ENCODE peak calls at places on chromosomes 5 and 9, in seven cellular contexts. R is stomach, N is suprapubic skin, E is MM.1S, O is upper lobe of right lung, G is IMR-90, M is AG04450. X is an unnamed sample.

GRCh38 chr5:16489322-16489791 is 23.8 kb upstream of the ZNF622 start:
- DNase-seq in R (no peak), N (no peak), E (peak), O (no peak), G (peak), M (peak), X (peak)

GRCh38 chr5:142143878-142144277 is 35.3 kb downstream of the NDFIP1 start:
- DNase-seq in R (no peak), N (no peak), E (peak), O (no peak), G (peak), M (peak), X (peak)

GRCh38 chr5:134507495-134507894 is 18.0 kb upstream of the JADE2 start:
- DNase-seq in R (no peak), N (no peak), E (no peak), O (no peak), G (no peak), M (no peak), X (no peak)

GRCh38 chr5:94901071-94901979 is 282.9 kb downstream of the SLF1 start:
- DNase-seq in R (no peak), N (no peak), E (no peak), O (no peak), G (peak), M (no peak), X (no peak)

GRCh38 chr5:180808461-180809000 is 5.9 kb upstream of the MGAT1 start:
- DNase-seq in R (no peak), N (peak), E (no peak), O (peak), G (no peak), M (no peak), X (no peak)

GRCh38 chr5:97192580-97193421 is 9.8 kb upstream of the RIOK2 start:
- DNase-seq in R (no peak), N (no peak), E (peak), O (no peak), G (no peak), M (no peak), X (peak)

GRCh38 chr5:99169309-99169708 is 240.5 kb upstream of the CHD1 start:
- DNase-seq in R (no peak), N (no peak), E (no peak), O (no peak), G (no peak), M (no peak), X (no peak)

GRCh38 chr9:124339603-124340146 is 75.6 kb downstream of the PSMB7 start:
- DNase-seq in R (no peak), N (no peak), E (no peak), O (no peak), G (no peak), M (no peak), X (no peak)

GRCh38 chr5:57834829-57835554 is 352.4 kb upstream of the ACTBL2 start:
- DNase-seq in R (no peak), N (no peak), E (no peak), O (no peak), G (peak), M (no peak), X (no peak)

GRCh38 chr5:35136386-35136785 is 88.6 kb upstream of the AGXT2 start:
- DNase-seq in R (no peak), N (no peak), E (no peak), O (no peak), G (peak), M (peak), X (peak)

GRCh38 chr5:67815455-67816391 is 399.8 kb upstream of the PIK3R1 start:
- DNase-seq in R (no peak), N (no peak), E (no peak), O (no peak), G (no peak), M (no peak), X (no peak)

GRCh38 chr5:139524446-139524845 is 36.7 kb upstream of the UBE2D2 start:
- DNase-seq in R (no peak), N (no peak), E (no peak), O (no peak), G (no peak), M (no peak), X (no peak)

GRCh38 chr9:98962861-98963260 is 19.2 kb downstream of the COL15A1 start:
- DNase-seq in R (no peak), N (no peak), E (no peak), O (no peak), G (peak), M (no peak), X (no peak)

GRCh38 chr5:76715484-76715733 is 517 bp upstream of the F2R start:
- DNase-seq in R (no peak), N (no peak), E (peak), O (no peak), G (no peak), M (no peak), X (no peak)
- H3K4me3 ChIP-seq in R (peak), N (peak), E (peak), O (peak), G (peak), M (peak), X (peak)

GRCh38 chr9:127778280-127779135 is at the start of gene SH2D3C:
- DNase-seq in R (no peak), N (no peak), E (peak), O (peak), G (no peak), M (no peak), X (no peak)
- H3K4me3 ChIP-seq in R (peak), N (peak), E (peak), O (peak), G (no peak), M (no peak), X (peak)

GRCh38 chr9:109305801-109306200 is 15.1 kb downstream of the EPB41L4B start:
- DNase-seq in R (no peak), N (no peak), E (no peak), O (no peak), G (no peak), M (no peak), X (no peak)

GRCh38 chr9:109302606-109303005 is 18.3 kb downstream of the EPB41L4B start:
- DNase-seq in R (no peak), N (no peak), E (no peak), O (no peak), G (no peak), M (no peak), X (no peak)

GRCh38 chr9:109307380-109308240 is 13.2 kb downstream of the EPB41L4B start:
- DNase-seq in R (peak), N (no peak), E (no peak), O (no peak), G (no peak), M (no peak), X (no peak)

GRCh38 chr9:109303900-109304299 is 17.0 kb downstream of the EPB41L4B start:
- DNase-seq in R (no peak), N (no peak), E (no peak), O (no peak), G (no peak), M (no peak), X (no peak)

DNA sequence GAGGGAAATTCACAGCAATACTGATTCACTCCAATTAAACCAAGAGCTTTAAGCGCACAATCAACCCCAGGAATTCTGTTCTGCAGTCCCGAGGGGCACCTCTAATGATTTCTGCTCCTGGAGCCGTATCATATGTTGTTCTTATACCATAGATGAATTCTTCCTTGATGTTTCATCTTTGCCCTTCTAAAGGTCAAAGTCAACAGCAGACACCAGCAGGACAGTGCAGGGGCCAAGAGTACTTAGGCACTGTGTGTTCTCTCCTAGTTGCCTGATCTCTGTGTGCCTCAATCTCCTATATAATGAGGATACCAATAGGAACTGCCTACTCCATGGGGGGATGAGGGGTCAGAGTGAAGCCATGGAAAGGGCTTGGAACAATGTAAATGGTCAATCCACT is 16.5 kb downstream of the EPB41L4B start:
- DNase-seq in R (no peak), N (no peak), E (no peak), O (no peak), G (no peak), M (no peak), X (no peak)
- H3K4me3 ChIP-seq in R (no peak), N (no peak), E (no peak), O (no peak), G (no peak), M (no peak), X (no peak)

GRCh38 chr5:151662805-151663204 is 23.9 kb downstream of the SPARC start:
- DNase-seq in R (no peak), N (no peak), E (no peak), O (no peak), G (no peak), M (no peak), X (no peak)
- H3K4me3 ChIP-seq in R (no peak), N (no peak), E (no peak), O (no peak), G (no peak), M (no peak), X (no peak)

GRCh38 chr9:7912037-7912535 is 112.5 kb upstream of the DMAC1 start:
- DNase-seq in R (no peak), N (no peak), E (no peak), O (no peak), G (no peak), M (no peak), X (no peak)
- H3K4me3 ChIP-seq in R (no peak), N (no peak), E (no peak), O (no peak), G (no peak), M (no peak), X (no peak)

GRCh38 chr5:32108167-32108566 is 66.0 kb downstream of the GOLPH3 start:
- DNase-seq in R (no peak), N (no peak), E (no peak), O (no peak), G (no peak), M (no peak), X (no peak)

GRCh38 chr5:32103521-32103920 is 70.6 kb downstream of the GOLPH3 start:
- DNase-seq in R (no peak), N (no peak), E (no peak), O (no peak), G (no peak), M (no peak), X (no peak)

GRCh38 chr5:32107291-32107690 is 66.8 kb downstream of the GOLPH3 start:
- DNase-seq in R (no peak), N (no peak), E (no peak), O (no peak), G (no peak), M (no peak), X (no peak)

GRCh38 chr5:32110081-32110696 is 63.9 kb downstream of the GOLPH3 start:
- DNase-seq in R (no peak), N (no peak), E (no peak), O (no peak), G (no peak), M (no peak), X (no peak)

DNA sequence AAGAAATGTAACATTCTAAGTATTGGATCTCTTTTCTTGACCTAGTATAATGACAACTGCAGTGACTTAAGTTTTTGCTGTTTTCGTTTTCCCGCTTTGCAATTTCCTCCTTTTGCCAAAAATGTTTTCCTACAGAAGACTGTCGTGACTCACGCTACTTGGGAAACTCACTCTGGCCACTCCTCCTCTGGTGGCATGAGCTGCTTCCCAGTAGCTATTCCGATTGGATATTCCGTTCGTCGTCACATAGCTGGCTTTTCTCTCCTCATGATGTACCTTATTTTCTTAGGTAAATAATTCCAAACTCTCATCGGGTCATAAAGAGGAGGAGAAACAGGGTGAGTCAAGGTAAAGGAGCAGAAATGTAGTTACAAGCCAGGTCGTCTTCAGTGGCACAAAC is 64.9 kb downstream of the GOLPH3 start:
- DNase-seq in R (no peak), N (no peak), E (no peak), O (no peak), G (peak), M (no peak), X (no peak)
- H3K4me3 ChIP-seq in R (no peak), N (no peak), E (no peak), O (no peak), G (no peak), M (no peak), X (no peak)

DNA sequence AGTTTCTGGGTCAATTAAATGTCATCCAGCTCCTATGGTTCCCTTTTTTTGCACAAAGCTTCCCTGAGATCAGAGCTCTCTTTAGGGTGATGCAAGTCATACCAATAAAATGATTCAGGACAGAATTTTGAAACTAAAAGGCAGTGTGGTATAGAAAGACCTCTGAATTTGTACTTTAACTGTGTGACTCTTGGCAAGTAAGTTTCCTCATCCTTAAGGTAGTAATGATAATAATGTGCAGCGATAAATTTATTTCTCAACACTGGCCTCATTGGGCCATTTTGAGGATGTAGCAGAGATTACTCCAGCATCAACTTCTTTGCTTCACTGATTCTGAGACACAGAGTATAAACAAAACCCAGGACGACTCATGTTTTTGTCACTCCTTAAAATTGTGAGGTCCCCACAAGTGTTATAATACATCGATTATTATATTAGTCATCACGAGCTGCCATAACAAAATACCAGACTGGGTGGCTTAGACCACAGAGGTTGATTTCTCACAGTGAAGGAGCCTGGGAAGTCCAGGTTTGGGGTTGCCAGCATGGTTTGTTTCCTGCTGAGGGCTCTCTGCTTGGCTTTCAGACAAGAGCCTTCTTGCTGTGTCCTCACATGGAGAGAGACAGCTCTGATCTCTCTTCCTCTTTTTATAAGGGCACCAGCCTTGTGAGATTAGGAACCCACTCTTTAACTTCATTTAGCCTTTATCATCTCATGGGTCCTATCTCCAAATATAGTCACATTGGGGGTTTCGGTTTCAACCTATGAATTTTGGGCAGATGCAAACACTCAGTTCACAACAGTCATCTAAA is 293.0 kb downstream of the ZNF608 start:
- DNase-seq in R (no peak), N (no peak), E (peak), O (no peak), G (peak), M (peak), X (no peak)
- H3K4me3 ChIP-seq in R (no peak), N (no peak), E (no peak), O (no peak), G (no peak), M (no peak), X (no peak)

DNA sequence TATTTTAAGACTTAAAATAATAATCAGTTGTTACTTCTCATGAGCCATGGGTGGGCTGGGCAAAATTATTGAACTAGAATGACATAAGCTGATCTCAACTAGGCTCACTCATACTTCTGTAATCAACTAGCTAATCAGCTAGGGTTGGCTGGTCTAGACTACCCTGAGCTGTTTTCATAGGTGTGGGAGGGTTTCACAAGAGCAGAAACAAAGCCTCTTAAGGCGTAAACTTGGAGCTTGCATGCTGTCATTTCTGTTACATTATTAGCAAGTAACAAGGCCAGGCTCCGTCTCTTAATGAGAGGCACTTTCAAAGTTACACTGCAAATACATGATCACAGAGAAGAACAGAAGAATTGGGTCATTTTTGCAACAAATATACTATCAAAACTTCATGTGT is 57.2 kb upstream of the GHR start:
- DNase-seq in R (no peak), N (no peak), E (no peak), O (no peak), G (no peak), M (no peak), X (no peak)
- H3K4me3 ChIP-seq in R (no peak), N (no peak), E (no peak), O (no peak), G (no peak), M (no peak), X (no peak)

GRCh38 chr5:132371603-132371994 is 2.1 kb downstream of the SLC22A5 start:
- DNase-seq in R (no peak), N (no peak), E (no peak), O (peak), G (no peak), M (no peak), X (no peak)
- H3K4me3 ChIP-seq in R (peak), N (no peak), E (no peak), O (no peak), G (no peak), M (no peak), X (no peak)

X was measured in Jurkat, Clone E6-1.